ENCODE peak calls at places on chromosomes 12 and 14, in five cellular contexts. One of them, this sample, is unnamed.

GRCh38 chr12:21627924-21628323 is 23.3 kb upstream of the GYS2 start:
- DNase-seq in AG04450: no peak
- DNase-seq in astrocyte of the spinal cord: no peak
- DNase-seq in GM12865: no peak
- DNase-seq in adrenal gland: no peak
- DNase-seq in this sample: no peak

GRCh38 chr14:36373982-36374673 is 53.7 kb upstream of the MBIP start:
- DNase-seq in GM12865: peak
- DNase-seq in AG04450: peak
- DNase-seq in adrenal gland: peak
- DNase-seq in astrocyte of the spinal cord: peak
- DNase-seq in this sample: peak

GRCh38 chr12:19161251-19161650 is 31.7 kb downstream of the PLEKHA5 start:
- DNase-seq in AG04450: no peak
- DNase-seq in astrocyte of the spinal cord: no peak
- DNase-seq in GM12865: no peak
- DNase-seq in adrenal gland: no peak
- DNase-seq in this sample: no peak

GRCh38 chr12:6200266-6201198 is at the start of gene CD9:
- DNase-seq in astrocyte of the spinal cord: peak
- DNase-seq in adrenal gland: peak
- DNase-seq in GM12865: no peak
- DNase-seq in AG04450: no peak
- DNase-seq in this sample: peak

GRCh38 chr14:22218729-22219128 is 370.3 kb downstream of the DAD1 start:
- DNase-seq in AG04450: no peak
- DNase-seq in astrocyte of the spinal cord: no peak
- DNase-seq in adrenal gland: no peak
- DNase-seq in GM12865: peak
- DNase-seq in this sample: no peak

GRCh38 chr14:98953544-98954346 is 318.3 kb downstream of the BCL11B start:
- DNase-seq in AG04450: no peak
- DNase-seq in adrenal gland: peak
- DNase-seq in astrocyte of the spinal cord: peak
- DNase-seq in GM12865: no peak
- DNase-seq in this sample: peak

GRCh38 chr12:98022961-98023360 is 492.4 kb upstream of the TMPO start:
- DNase-seq in adrenal gland: no peak
- DNase-seq in astrocyte of the spinal cord: no peak
- DNase-seq in GM12865: no peak
- DNase-seq in AG04450: no peak
- DNase-seq in this sample: peak

GRCh38 chr12:27163048-27163715 is 80.8 kb upstream of the C12orf71 start:
- DNase-seq in adrenal gland: no peak
- DNase-seq in astrocyte of the spinal cord: peak
- DNase-seq in GM12865: peak
- DNase-seq in AG04450: no peak
- DNase-seq in this sample: peak

GRCh38 chr12:51992246-51992645 is 14.5 kb upstream of the TAMALIN start:
- DNase-seq in AG04450: no peak
- DNase-seq in astrocyte of the spinal cord: no peak
- DNase-seq in adrenal gland: no peak
- DNase-seq in GM12865: no peak
- DNase-seq in this sample: no peak

GRCh38 chr12:121452356-121453021 is 52.6 kb downstream of the RNF34 start:
- DNase-seq in astrocyte of the spinal cord: no peak
- DNase-seq in GM12865: no peak
- DNase-seq in adrenal gland: no peak
- DNase-seq in AG04450: no peak
- DNase-seq in this sample: peak

GRCh38 chr14:99035712-99036593 is 236.0 kb downstream of the BCL11B start:
- DNase-seq in GM12865: no peak
- DNase-seq in AG04450: peak
- DNase-seq in astrocyte of the spinal cord: peak
- DNase-seq in adrenal gland: peak
- DNase-seq in this sample: peak

GRCh38 chr12:31008961-31009840 is 64.5 kb upstream of the DDX11 start:
- DNase-seq in adrenal gland: no peak
- DNase-seq in GM12865: no peak
- DNase-seq in AG04450: no peak
- DNase-seq in astrocyte of the spinal cord: no peak
- DNase-seq in this sample: no peak

GRCh38 chr14:74579447-74580274 is 32.4 kb downstream of the LTBP2 start:
- DNase-seq in GM12865: no peak
- DNase-seq in AG04450: peak
- DNase-seq in astrocyte of the spinal cord: peak
- DNase-seq in adrenal gland: no peak
- DNase-seq in this sample: peak

GRCh38 chr14:38839743-38840375 is 263.2 kb downstream of the SEC23A start:
- DNase-seq in AG04450: no peak
- DNase-seq in adrenal gland: no peak
- DNase-seq in GM12865: no peak
- DNase-seq in astrocyte of the spinal cord: peak
- DNase-seq in this sample: peak

GRCh38 chr14:26415618-26416123 is 182.2 kb downstream of the NOVA1 start:
- DNase-seq in AG04450: no peak
- DNase-seq in astrocyte of the spinal cord: peak
- DNase-seq in adrenal gland: no peak
- DNase-seq in GM12865: no peak
- DNase-seq in this sample: no peak

GRCh38 chr12:54993181-54993835 is 8.7 kb upstream of the TESPA1 start:
- DNase-seq in adrenal gland: peak
- DNase-seq in astrocyte of the spinal cord: peak
- DNase-seq in GM12865: peak
- DNase-seq in AG04450: peak
- DNase-seq in this sample: peak

GRCh38 chr12:54051916-54052744 is 1.5 kb upstream of the HOXC4 start:
- DNase-seq in GM12865: no peak
- DNase-seq in adrenal gland: no peak
- DNase-seq in AG04450: no peak
- DNase-seq in astrocyte of the spinal cord: peak
- DNase-seq in this sample: no peak

GRCh38 chr12:131432532-131433260 is 278.2 kb upstream of the SFSWAP start:
- DNase-seq in astrocyte of the spinal cord: no peak
- DNase-seq in AG04450: no peak
- DNase-seq in adrenal gland: no peak
- DNase-seq in GM12865: peak
- DNase-seq in this sample: no peak

GRCh38 chr12:49909826-49910225 is 6.1 kb upstream of the FAIM2 start:
- DNase-seq in GM12865: no peak
- DNase-seq in astrocyte of the spinal cord: peak
- DNase-seq in adrenal gland: peak
- DNase-seq in AG04450: no peak
- DNase-seq in this sample: peak

GRCh38 chr14:60723218-60724079 is 702 bp downstream of the SIX4 start:
- DNase-seq in astrocyte of the spinal cord: peak
- DNase-seq in GM12865: peak
- DNase-seq in adrenal gland: peak
- DNase-seq in AG04450: no peak
- DNase-seq in this sample: peak

GRCh38 chr12:49264466-49264872 is 413 bp upstream of the TUBA1C start:
- DNase-seq in AG04450: no peak
- DNase-seq in astrocyte of the spinal cord: no peak
- DNase-seq in GM12865: no peak
- DNase-seq in adrenal gland: no peak
- DNase-seq in this sample: peak

GRCh38 chr12:89472508-89472907 is 52.1 kb downstream of the GALNT4 start:
- DNase-seq in adrenal gland: no peak
- DNase-seq in AG04450: no peak
- DNase-seq in astrocyte of the spinal cord: peak
- DNase-seq in GM12865: no peak
- DNase-seq in this sample: peak

GRCh38 chr12:52264435-52264825 is 10.0 kb upstream of the KRT86 start:
- DNase-seq in adrenal gland: no peak
- DNase-seq in astrocyte of the spinal cord: no peak
- DNase-seq in GM12865: no peak
- DNase-seq in AG04450: no peak
- DNase-seq in this sample: no peak

GRCh38 chr14:99330316-99331240 is 58.6 kb upstream of the BCL11B start:
- DNase-seq in astrocyte of the spinal cord: no peak
- DNase-seq in AG04450: no peak
- DNase-seq in GM12865: no peak
- DNase-seq in adrenal gland: no peak
- DNase-seq in this sample: no peak

GRCh38 chr14:61469771-61470170 is 148.4 kb downstream of the PRKCH start:
- DNase-seq in GM12865: no peak
- DNase-seq in astrocyte of the spinal cord: no peak
- DNase-seq in AG04450: no peak
- DNase-seq in adrenal gland: no peak
- DNase-seq in this sample: no peak

GRCh38 chr12:55906056-55906455 is 21.6 kb downstream of the PYM1 start:
- DNase-seq in AG04450: no peak
- DNase-seq in astrocyte of the spinal cord: peak
- DNase-seq in GM12865: no peak
- DNase-seq in adrenal gland: no peak
- DNase-seq in this sample: peak

GRCh38 chr14:49306152-49306751 is 279.9 kb downstream of the RPS29 start:
- DNase-seq in astrocyte of the spinal cord: peak
- DNase-seq in AG04450: no peak
- DNase-seq in GM12865: peak
- DNase-seq in adrenal gland: no peak
- DNase-seq in this sample: peak

GRCh38 chr12:130186631-130187269 is 24.5 kb downstream of the FZD10 start:
- DNase-seq in GM12865: no peak
- DNase-seq in astrocyte of the spinal cord: no peak
- DNase-seq in adrenal gland: no peak
- DNase-seq in AG04450: no peak
- DNase-seq in this sample: peak

GRCh38 chr12:118488034-118488433 is 111.7 kb downstream of the SUDS3 start:
- DNase-seq in AG04450: no peak
- DNase-seq in GM12865: no peak
- DNase-seq in astrocyte of the spinal cord: no peak
- DNase-seq in adrenal gland: no peak
- DNase-seq in this sample: no peak

GRCh38 chr14:50977863-50978520 is 33.7 kb upstream of the PYGL start:
- DNase-seq in GM12865: peak
- DNase-seq in adrenal gland: no peak
- DNase-seq in astrocyte of the spinal cord: no peak
- DNase-seq in AG04450: no peak
- DNase-seq in this sample: no peak

GRCh38 chr12:54658306-54659264 is 10.4 kb upstream of the DCD start:
- DNase-seq in GM12865: peak
- DNase-seq in AG04450: no peak
- DNase-seq in astrocyte of the spinal cord: no peak
- DNase-seq in adrenal gland: peak
- DNase-seq in this sample: peak

GRCh38 chr14:79659995-79660975 is 551.0 kb downstream of the DIO2 start:
- DNase-seq in astrocyte of the spinal cord: no peak
- DNase-seq in adrenal gland: no peak
- DNase-seq in AG04450: no peak
- DNase-seq in GM12865: peak
- DNase-seq in this sample: no peak

GRCh38 chr12:6662602-6662905 is 365 bp downstream of the ING4 start:
- DNase-seq in GM12865: no peak
- DNase-seq in AG04450: no peak
- DNase-seq in astrocyte of the spinal cord: no peak
- DNase-seq in adrenal gland: no peak
- DNase-seq in this sample: no peak

GRCh38 chr12:42086021-42086420 is 58.7 kb downstream of the GXYLT1 start:
- DNase-seq in adrenal gland: no peak
- DNase-seq in astrocyte of the spinal cord: peak
- DNase-seq in GM12865: no peak
- DNase-seq in AG04450: peak
- DNase-seq in this sample: no peak

GRCh38 chr12:71476513-71476912 is 36.9 kb downstream of the LGR5 start:
- DNase-seq in GM12865: no peak
- DNase-seq in AG04450: peak
- DNase-seq in astrocyte of the spinal cord: peak
- DNase-seq in adrenal gland: no peak
- DNase-seq in this sample: peak

DNA sequence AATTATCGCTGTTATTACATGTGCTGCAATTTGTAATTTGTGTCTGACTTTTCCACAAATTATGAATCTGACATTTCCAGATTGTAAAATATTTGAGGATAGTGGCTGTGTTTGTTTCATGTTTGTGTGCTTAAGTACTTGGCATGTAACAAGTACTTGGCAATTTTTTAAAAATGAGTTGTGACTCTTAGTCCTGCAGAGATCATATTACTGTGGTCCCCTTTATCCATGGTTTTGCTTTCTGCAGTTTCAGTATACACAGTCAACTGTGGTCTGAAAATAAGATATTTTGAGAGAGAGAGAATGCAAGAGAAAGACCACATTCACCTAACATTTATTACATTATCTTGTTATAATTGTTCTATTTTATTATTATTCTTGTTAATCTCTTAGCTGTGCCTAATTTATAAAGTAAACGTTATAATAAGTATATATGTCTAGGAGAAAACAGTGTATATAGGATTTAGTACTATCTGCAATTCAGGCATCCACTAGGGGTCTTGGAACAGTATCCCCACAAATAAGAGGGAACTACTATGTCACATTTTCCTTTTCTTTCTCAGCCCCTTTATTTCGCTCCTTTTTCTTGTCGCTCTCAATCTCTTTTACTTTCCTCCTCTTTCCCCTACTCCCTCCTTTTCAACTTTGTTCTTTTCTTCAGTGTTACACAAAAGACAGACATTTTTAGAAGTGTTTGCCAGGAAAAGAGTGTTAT is 176.1 kb downstream of the FUT8 start:
- DNase-seq in AG04450: no peak
- DNase-seq in astrocyte of the spinal cord: peak
- DNase-seq in GM12865: no peak
- DNase-seq in adrenal gland: no peak
- DNase-seq in this sample: no peak
- TF ChIP-seq CTCF in AG04450: no peak
- TF ChIP-seq CTCF in astrocyte of the spinal cord: no peak
- TF ChIP-seq CTCF in GM12865: no peak
- TF ChIP-seq CTCF in adrenal gland: no peak
- TF ChIP-seq CTCF in this sample: no peak

DNA sequence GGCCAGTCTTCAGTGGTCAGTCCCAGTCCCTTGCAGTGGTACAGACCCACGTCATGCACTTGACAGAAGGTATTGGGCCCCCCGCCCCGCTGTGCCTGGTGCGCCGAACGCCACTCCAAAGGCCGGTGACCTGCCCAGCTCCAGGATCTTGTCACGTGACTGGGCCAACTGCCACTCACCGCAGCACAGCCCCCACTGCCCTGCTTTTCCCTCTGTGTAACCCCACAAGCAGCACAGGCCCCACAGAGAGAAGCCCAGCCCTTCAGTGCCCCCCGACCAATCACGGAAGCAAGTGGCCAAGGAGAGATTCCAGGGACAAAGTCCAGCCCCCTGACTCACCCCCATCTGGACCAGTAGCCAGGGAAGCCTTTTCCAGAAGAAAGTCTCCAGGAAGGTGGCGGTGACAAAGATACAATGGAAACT is 498 bp downstream of the GPR132 start:
- DNase-seq in adrenal gland: peak
- DNase-seq in astrocyte of the spinal cord: peak
- DNase-seq in GM12865: peak
- DNase-seq in AG04450: no peak
- DNase-seq in this sample: no peak
- H3K4me3 ChIP-seq in adrenal gland: peak
- H3K4me3 ChIP-seq in astrocyte of the spinal cord: no peak
- H3K4me3 ChIP-seq in GM12865: peak
- H3K4me3 ChIP-seq in AG04450: no peak
- H3K4me3 ChIP-seq in this sample: no peak

GRCh38 chr14:91957876-91958313 is 10.4 kb upstream of the FBLN5 start:
- DNase-seq in GM12865: no peak
- DNase-seq in AG04450: no peak
- DNase-seq in astrocyte of the spinal cord: no peak
- DNase-seq in adrenal gland: no peak
- DNase-seq in this sample: no peak
- TF ChIP-seq CTCF in GM12865: no peak
- TF ChIP-seq CTCF in AG04450: no peak
- TF ChIP-seq CTCF in astrocyte of the spinal cord: no peak
- TF ChIP-seq CTCF in adrenal gland: no peak
- TF ChIP-seq CTCF in this sample: no peak

GRCh38 chr12:62523619-62524018 is 57.0 kb downstream of the MON2 start:
- DNase-seq in adrenal gland: no peak
- DNase-seq in GM12865: no peak
- DNase-seq in AG04450: no peak
- DNase-seq in astrocyte of the spinal cord: no peak
- DNase-seq in this sample: no peak
- H3K4me3 ChIP-seq in adrenal gland: no peak
- H3K4me3 ChIP-seq in GM12865: no peak
- H3K4me3 ChIP-seq in AG04450: no peak
- H3K4me3 ChIP-seq in astrocyte of the spinal cord: no peak
- H3K4me3 ChIP-seq in this sample: no peak

This sample was measured in epithelial cell of esophagus.